ENCODE peak calls at places on chromosomes 16 and 17, in four cellular contexts. T, B, K and X are unnamed samples.

GRCh38 chr16:15644306-15644961 is 1.5 kb upstream of the MARF1 start:
- DNase-seq in T (peak), B (no peak), K (no peak), X (no peak)

GRCh38 chr17:82236142-82236971 is 7.5 kb downstream of the SLC16A3 start:
- DNase-seq in T (peak), B (no peak), K (peak), X (no peak)

GRCh38 chr17:56979091-56979480 is 1.2 kb downstream of the SCPEP1 start:
- DNase-seq in T (no peak), B (peak), K (no peak), X (no peak)

GRCh38 chr17:22460461-22461063 is 768.2 kb downstream of the KCNJ18 start:
- DNase-seq in T (no peak), B (peak), K (no peak), X (no peak)

GRCh38 chr17:6070280-6070894 is at the start of gene WSCD1:
- DNase-seq in T (peak), B (no peak), K (peak), X (peak)

GRCh38 chr17:74959826-74960738 is 12.5 kb downstream of the HID1 start:
- DNase-seq in T (no peak), B (no peak), K (no peak), X (no peak)

GRCh38 chr16:66309-67182 is 5.9 kb downstream of the RHBDF1 start:
- DNase-seq in T (no peak), B (no peak), K (no peak), X (no peak)

GRCh38 chr16:19502395-19503131 is 19.3 kb downstream of the GDE1 start:
- DNase-seq in T (peak), B (no peak), K (peak), X (peak)

GRCh38 chr16:8070501-8070900 is 519.8 kb downstream of the TMEM114 start:
- DNase-seq in T (no peak), B (no peak), K (no peak), X (no peak)

GRCh38 chr17:1150863-1151685 is 28.7 kb downstream of the ABR start:
- DNase-seq in T (no peak), B (no peak), K (no peak), X (no peak)

GRCh38 chr17:61323696-61324539 is 75.7 kb upstream of the TBX2 start:
- DNase-seq in T (no peak), B (no peak), K (peak), X (no peak)

GRCh38 chr16:56351481-56351880 is 73.9 kb downstream of the AMFR start:
- DNase-seq in T (no peak), B (no peak), K (no peak), X (peak)

GRCh38 chr17:19713462-19713861 is 2.9 kb downstream of the SLC47A2 start:
- DNase-seq in T (no peak), B (no peak), K (no peak), X (no peak)

GRCh38 chr17:65345261-65346060 is 208.3 kb downstream of the RGS9 start:
- DNase-seq in T (no peak), B (no peak), K (no peak), X (no peak)

GRCh38 chr16:84062734-84063640 is 20.4 kb upstream of the SLC38A8 start:
- DNase-seq in T (peak), B (peak), K (peak), X (peak)

GRCh38 chr16:69494993-69495392 is 70.6 kb downstream of the CYB5B start:
- DNase-seq in T (peak), B (no peak), K (peak), X (no peak)

GRCh38 chr16:11061629-11062270 is 117.4 kb downstream of the CLEC16A start:
- DNase-seq in T (no peak), B (no peak), K (no peak), X (no peak)

GRCh38 chr16:11058820-11059219 is 114.5 kb downstream of the CLEC16A start:
- DNase-seq in T (peak), B (no peak), K (no peak), X (no peak)

GRCh38 chr16:11059588-11059987 is 115.2 kb downstream of the CLEC16A start:
- DNase-seq in T (no peak), B (no peak), K (no peak), X (no peak)

GRCh38 chr16:11060856-11061255 is 116.5 kb downstream of the CLEC16A start:
- DNase-seq in T (no peak), B (no peak), K (no peak), X (no peak)

GRCh38 chr16:11060364-11060763 is 116.0 kb downstream of the CLEC16A start:
- DNase-seq in T (no peak), B (no peak), K (no peak), X (no peak)
- TF ChIP-seq CTCF in T (no peak), B (no peak), K (no peak), X (no peak)

DNA sequence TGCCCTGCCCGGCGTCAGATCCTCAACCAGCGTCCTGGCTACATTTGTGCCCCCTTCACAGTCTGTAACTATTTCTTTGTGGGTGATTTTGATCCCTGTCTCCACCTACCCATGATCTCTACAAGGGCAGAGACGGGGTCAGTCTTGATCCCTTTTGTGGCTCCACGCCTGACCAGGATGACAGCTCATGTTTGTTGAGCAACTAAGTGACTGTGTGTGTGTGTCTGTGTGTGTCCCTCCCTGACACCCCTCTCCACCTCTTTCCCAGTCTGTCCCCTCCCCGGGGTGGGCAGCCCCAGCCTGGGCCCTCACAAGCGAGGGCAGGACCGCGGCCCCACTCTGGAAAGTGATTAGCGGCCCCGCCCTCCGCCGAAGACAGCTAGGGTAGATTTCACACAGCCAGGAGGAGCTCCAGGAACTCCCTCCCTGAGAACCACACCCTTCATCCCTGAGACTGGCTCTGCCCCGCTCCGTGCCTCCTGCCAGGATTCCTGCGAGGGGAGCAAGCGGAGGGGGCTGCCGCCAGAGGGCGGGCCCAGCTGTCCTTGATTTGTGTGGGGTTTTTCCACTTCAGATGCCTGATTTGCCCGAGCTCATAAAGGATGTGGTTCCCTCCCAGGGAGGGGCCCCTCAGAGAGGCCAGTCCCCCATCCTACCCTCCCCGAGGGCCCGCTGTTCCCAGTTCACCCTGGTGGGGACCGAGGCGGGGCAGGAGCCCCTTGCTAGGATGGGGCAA is 5.3 kb upstream of the HS3ST6 start:
- DNase-seq in T (peak), B (no peak), K (no peak), X (no peak)
- TF ChIP-seq CTCF in T (no peak), B (peak), K (no peak), X (peak)

GRCh38 chr17:73887739-73888138 is 243.5 kb upstream of the SDK2 start:
- DNase-seq in T (no peak), B (no peak), K (no peak), X (no peak)
- TF ChIP-seq CTCF in T (no peak), B (no peak), K (no peak), X (no peak)

DNA sequence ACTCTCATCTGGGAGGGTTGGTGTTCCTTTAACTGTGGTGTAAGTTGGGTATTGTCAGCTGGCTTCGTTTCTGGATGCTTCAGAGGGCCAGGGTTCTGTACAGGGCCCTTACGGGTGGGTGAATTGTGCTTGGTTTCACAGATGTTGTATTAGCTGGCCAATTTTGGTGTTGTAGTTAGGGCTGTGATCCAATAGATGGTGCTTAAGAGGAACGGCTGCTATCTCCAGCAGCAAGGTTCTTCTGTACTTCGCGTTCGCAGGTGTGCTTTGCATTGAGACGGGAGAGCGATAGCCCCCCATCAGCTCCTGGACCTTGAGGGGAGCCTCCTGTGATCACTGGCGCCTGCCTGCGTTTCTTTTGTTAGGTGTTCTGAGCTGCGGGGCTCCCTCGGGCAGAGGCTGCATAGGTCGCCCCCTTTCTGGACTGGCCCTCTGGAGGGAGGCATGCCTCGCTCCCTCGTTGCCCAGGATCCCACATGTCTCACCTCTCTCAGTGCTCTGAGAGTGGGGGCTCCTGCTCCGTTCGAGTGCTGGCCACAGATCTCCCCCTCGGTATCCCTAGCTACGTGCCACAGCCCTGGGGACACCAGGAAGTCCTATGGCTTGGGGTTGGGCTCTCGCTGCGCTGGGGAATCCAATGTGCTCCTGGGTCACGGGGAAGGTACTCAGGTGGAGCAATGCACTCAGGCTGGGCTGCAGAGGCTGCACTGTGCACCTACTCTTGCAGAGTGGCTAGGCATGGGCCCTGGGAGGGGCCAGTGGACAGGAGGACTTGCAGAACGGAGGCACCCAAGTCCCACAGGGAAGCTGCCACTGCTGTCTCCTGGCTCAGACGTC is 844 bp upstream of the PRDM7 start:
- DNase-seq in T (peak), B (peak), K (peak), X (no peak)
- TF ChIP-seq CTCF in T (no peak), B (peak), K (no peak), X (no peak)

DNA sequence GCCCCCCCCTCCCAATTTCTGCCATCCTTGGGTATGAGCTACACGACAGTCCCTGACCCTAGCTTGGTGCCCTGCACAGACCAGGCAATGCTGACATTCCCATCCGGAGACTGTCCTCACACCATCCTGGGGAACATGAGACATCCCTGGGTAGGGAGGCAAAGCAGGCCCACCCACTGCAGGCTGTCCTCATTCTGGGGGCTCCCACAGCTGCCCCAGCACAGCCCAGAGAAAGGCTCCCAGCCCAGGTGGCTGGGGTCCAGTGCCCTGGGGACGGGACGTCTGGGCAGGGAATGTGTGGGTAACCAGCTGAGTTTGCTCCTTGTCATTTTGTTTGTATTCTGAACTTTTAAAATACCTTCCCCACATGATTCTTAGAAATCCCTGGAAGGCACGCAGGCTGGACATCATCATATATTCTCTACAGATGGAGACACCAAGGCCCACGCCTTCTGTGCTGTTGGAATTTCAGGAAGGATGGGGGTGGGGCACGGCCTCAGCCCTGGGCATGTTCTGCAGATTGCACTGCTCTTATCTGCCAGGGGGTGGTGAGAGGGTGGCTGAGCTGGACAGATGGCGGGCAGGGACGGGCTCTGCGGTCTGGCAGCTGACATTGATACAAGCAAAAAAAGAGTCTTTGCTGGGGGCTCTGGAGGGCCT is 28.5 kb downstream of the LRRC75A start:
- DNase-seq in T (peak), B (no peak), K (peak), X (peak)
- TF ChIP-seq CTCF in T (peak), B (peak), K (peak), X (no peak)

GRCh38 chr16:48831081-48831722 is 221.2 kb upstream of the N4BP1 start:
- DNase-seq in T (no peak), B (no peak), K (peak), X (no peak)
- TF ChIP-seq CTCF in T (no peak), B (no peak), K (peak), X (no peak)

GRCh38 chr16:66551362-66551761 is 1.0 kb upstream of the CKLF start:
- DNase-seq in T (peak), B (no peak), K (no peak), X (no peak)
- TF ChIP-seq CTCF in T (no peak), B (no peak), K (no peak), X (no peak)